ENCODE peak calls at places on chromosomes 11 and 22, in six cellular contexts. F is H4; P is cardiac muscle cell; M is activated T-cell treated with anti-CD3 and anti-CD28 coated beads, Interleukin-2, amount 50 U/mL, for 72 hours; K is endodermal cell; A is AG10803. V is an unnamed sample.

GRCh38 chr22:30425327-30425615 is 297 bp upstream of the MTFP1 start:
- DNase-seq in F (no peak), P (no peak), M (no peak), K (no peak), A (no peak), V (no peak)

GRCh38 chr22:28710112-28710888 is 30.7 kb upstream of the TTC28 start:
- DNase-seq in F (peak), P (peak), M (no peak), K (no peak), A (peak), V (peak)

GRCh38 chr11:62433141-62433543 is 14.3 kb downstream of the SCGB1A1 start:
- DNase-seq in F (no peak), P (no peak), M (no peak), K (no peak), A (no peak), V (no peak)

GRCh38 chr11:90874971-90875370 is 652.1 kb upstream of the CHORDC1 start:
- DNase-seq in F (no peak), P (no peak), M (no peak), K (no peak), A (no peak), V (no peak)

GRCh38 chr11:104772806-104773241 is 125.4 kb downstream of the CASP12 start:
- DNase-seq in F (peak), P (peak), M (no peak), K (no peak), A (peak), V (peak)

GRCh38 chr11:78416285-78417174 is 1.1 kb downstream of the GAB2 start:
- DNase-seq in F (peak), P (peak), M (peak), K (peak), A (peak), V (peak)

GRCh38 chr22:32728291-32728690 is 73.2 kb upstream of the TIMP3 start:
- DNase-seq in F (no peak), P (no peak), M (no peak), K (no peak), A (no peak), V (no peak)

GRCh38 chr11:119599864-119600593 is 129.0 kb downstream of the NECTIN1 start:
- DNase-seq in F (no peak), P (no peak), M (no peak), K (no peak), A (no peak), V (no peak)

GRCh38 chr11:2794419-2794795 is 91.2 kb downstream of the CDKN1C start:
- DNase-seq in F (no peak), P (no peak), M (no peak), K (peak), A (no peak), V (no peak)

GRCh38 chr11:119120639-119121007 is 757 bp upstream of the HINFP start:
- DNase-seq in F (peak), P (peak), M (no peak), K (no peak), A (peak), V (peak)

GRCh38 chr11:70311616-70312015 is 41.1 kb downstream of the PPFIA1 start:
- DNase-seq in F (no peak), P (no peak), M (no peak), K (no peak), A (no peak), V (no peak)

GRCh38 chr11:120354068-120354467 is 17.9 kb downstream of the ARHGEF12 start:
- DNase-seq in F (no peak), P (no peak), M (no peak), K (no peak), A (no peak), V (peak)

GRCh38 chr11:126477526-126478275 is 122.2 kb downstream of the ST3GAL4 start:
- DNase-seq in F (no peak), P (no peak), M (peak), K (no peak), A (no peak), V (no peak)

GRCh38 chr11:35826949-35827348 is 116.9 kb upstream of the LDLRAD3 start:
- DNase-seq in F (no peak), P (no peak), M (no peak), K (peak), A (no peak), V (no peak)

GRCh38 chr11:46537121-46537520 is 56.7 kb downstream of the AMBRA1 start:
- DNase-seq in F (no peak), P (peak), M (no peak), K (peak), A (peak), V (peak)

GRCh38 chr11:75872887-75873416 is 57.9 kb downstream of the UVRAG start:
- DNase-seq in F (no peak), P (no peak), M (no peak), K (no peak), A (no peak), V (no peak)

GRCh38 chr11:13339196-13340153 is 61.9 kb downstream of the BMAL1 start:
- DNase-seq in F (peak), P (peak), M (no peak), K (no peak), A (peak), V (peak)

GRCh38 chr11:128687321-128687720 is 6.6 kb upstream of the FLI1 start:
- DNase-seq in F (no peak), P (peak), M (no peak), K (peak), A (no peak), V (peak)

GRCh38 chr11:96168623-96169022 is 174.4 kb downstream of the MAML2 start:
- DNase-seq in F (peak), P (peak), M (peak), K (no peak), A (peak), V (peak)

GRCh38 chr11:84247931-84248330 is 961.8 kb upstream of the CCDC90B start:
- DNase-seq in F (no peak), P (peak), M (no peak), K (no peak), A (no peak), V (no peak)

GRCh38 chr11:45145421-45146071 is 893 bp upstream of the PRDM11 start:
- DNase-seq in F (no peak), P (peak), M (no peak), K (peak), A (peak), V (peak)

GRCh38 chr11:110907629-110908028 is 195.4 kb upstream of the ARHGAP20 start:
- DNase-seq in F (peak), P (peak), M (peak), K (no peak), A (peak), V (peak)

GRCh38 chr11:34380696-34381095 is 22.9 kb upstream of the ABTB2 start:
- DNase-seq in F (no peak), P (peak), M (no peak), K (no peak), A (peak), V (peak)

GRCh38 chr11:67997460-67997921 is 6.4 kb downstream of the UNC93B1 start:
- DNase-seq in F (no peak), P (no peak), M (no peak), K (no peak), A (no peak), V (no peak)

GRCh38 chr11:123255909-123256308 is 60.9 kb upstream of the CLMP start:
- DNase-seq in F (no peak), P (peak), M (no peak), K (no peak), A (no peak), V (no peak)

V was measured in EH.